ENCODE peak calls at places on chromosome 21, in ten cellular contexts. U is pancreas; X is GM12864; A is cardiac muscle cell; J is activated CD8-positive, alpha-beta memory T cell treated with anti-CD3 and anti-CD28 coated beads, Interleukin-2, amount 50 U/mL, for 4 hours; W is activated naive CD8-positive, alpha-beta T cell treated with anti-CD3 and anti-CD28 coated beads for 36 hours; H is mesothelial cell of epicardium; S is stimulated activated CD4-positive, alpha-beta T cell treated with anti-CD3 and anti-CD28 coated beads, Interleukin-2, amount 100 ng/mL, for 24 hours; N is upper lobe of right lung; F is sigmoid colon. L is an unnamed sample.
A peak's percentile ranks its signal among the peaks of the same experiment; 100 is the strongest.

GRCh38 chr21:36245649-36246048 is 74.3 kb upstream of the MORC3 start:
- DNase-seq in A (no peak), N (no peak), S (no peak), J (no peak), H (no peak), U (no peak), W (no peak), F (no peak), X (no peak), L (no peak)

GRCh38 chr21:14520535-14520934 is 25.6 kb downstream of the SAMSN1 start:
- DNase-seq in F (no peak), S (no peak), W (no peak), X (no peak), A (peak; percentile 5), H (no peak), U (no peak), N (peak; percentile 59), J (no peak), L (no peak)

GRCh38 chr21:37866027-37866426 is 50.2 kb downstream of the KCNJ6 start:
- DNase-seq in N (no peak), W (no peak), H (no peak), A (no peak), S (no peak), F (no peak), U (no peak), J (no peak), X (no peak), L (no peak)

GRCh38 chr21:41895643-41896493 is 16.7 kb upstream of the PRDM15 start:
- DNase-seq in J (peak; percentile 59), U (no peak), F (peak; percentile 52), X (no peak), H (no peak), W (peak; percentile 54), S (peak; percentile 50), N (no peak), A (peak; percentile 11), L (no peak)

GRCh38 chr21:39647476-39647875 is 34.7 kb downstream of the B3GALT5 start:
- DNase-seq in A (no peak), H (no peak), S (no peak), F (no peak), J (no peak), X (no peak), U (no peak), N (no peak), W (no peak), L (no peak)

GRCh38 chr21:45998871-45999580 is 17.5 kb downstream of the COL6A1 start:
- DNase-seq in N (no peak), X (no peak), H (no peak), F (peak; percentile 71), J (no peak), U (no peak), A (no peak), W (no peak), S (no peak), L (no peak)

GRCh38 chr21:39263372-39263771 is 50.1 kb downstream of the BRWD1 start:
- DNase-seq in S (no peak), X (no peak), N (no peak), W (no peak), U (no peak), A (peak; percentile 15), F (no peak), J (no peak), H (no peak), L (no peak)

GRCh38 chr21:37338671-37339526 is 27.7 kb upstream of the DYRK1A start:
- DNase-seq in F (peak; percentile 71), W (no peak), U (no peak), A (peak; percentile 96), H (peak; percentile 25), X (no peak), S (no peak), N (no peak), J (no peak), L (no peak)